ENCODE peak calls at places on chromosome 20, in five cellular contexts. N, O, F, G and W are unnamed samples.

GRCh38 chr20:32263398-32263954 is 14.0 kb upstream of the KIF3B start:
- DNase-seq in F (no peak), G (no peak), N (no peak), O (no peak), W (no peak)

GRCh38 chr20:31740208-31740607 is 1.1 kb downstream of the TPX2 start:
- DNase-seq in F (peak; percentile 51), O (no peak), N (no peak), G (no peak), W (no peak)

GRCh38 chr20:2303693-2304092 is 7.9 kb downstream of the TGM3 start:
- DNase-seq in F (no peak), G (no peak), N (peak; percentile 68), O (no peak), W (no peak)

GRCh38 chr20:49405062-49405683 is 77.3 kb downstream of the KCNB1 start:
- DNase-seq in F (no peak), N (no peak), G (no peak), O (no peak), W (no peak)

GRCh38 chr20:57264151-57264792 is 2.2 kb downstream of the BMP7 start:
- DNase-seq in G (no peak), F (peak; percentile 10), N (no peak), O (peak; percentile 38), W (no peak)

GRCh38 chr20:32516985-32517873 is 67.9 kb downstream of the NOL4L start:
- DNase-seq in F (no peak), N (no peak), O (no peak), G (no peak), W (no peak)

GRCh38 chr20:11676618-11677289 is 240.9 kb upstream of the BTBD3 start:
- DNase-seq in O (peak; percentile 69), G (no peak), F (peak; percentile 3), N (peak; percentile 65), W (no peak)

GRCh38 chr20:15638781-15639180 is 934.5 kb downstream of the KIF16B start:
- DNase-seq in N (no peak), G (no peak), F (no peak), O (no peak), W (no peak)

GRCh38 chr20:33444797-33445560 is 1.4 kb upstream of the SNTA1 start:
- DNase-seq in O (peak; percentile 23), N (peak; percentile 36), F (peak; percentile 55), G (no peak), W (no peak)

GRCh38 chr20:47284373-47284772 is 72.1 kb downstream of the ZMYND8 start:
- DNase-seq in O (no peak), G (no peak), N (no peak), F (no peak), W (no peak)

GRCh38 chr20:62354811-62355341 is 12.2 kb downstream of the LAMA5 start:
- DNase-seq in F (no peak), O (no peak), G (no peak), N (peak; percentile 49), W (no peak)

GRCh38 chr20:9110365-9110764 is 41.5 kb downstream of the PLCB4 start:
- DNase-seq in G (no peak), O (no peak), F (no peak), N (no peak), W (no peak)

GRCh38 chr20:4081396-4081795 is 66.0 kb upstream of the RNF24 start:
- DNase-seq in F (no peak), G (no peak), O (no peak), N (no peak), W (no peak)

GRCh38 chr20:31840906-31841816 is 4.2 kb downstream of the FOXS1 start:
- DNase-seq in N (no peak), G (no peak), F (no peak), O (no peak), W (no peak)

GRCh38 chr20:711526-711925 is 35.9 kb upstream of the SCRT2 start:
- DNase-seq in F (no peak), O (no peak), N (no peak), G (no peak), W (no peak)
- H3K9me3 ChIP-seq in F (peaks cover 4% of the 10 kb centered on the region), O (no peaks in the 10 kb centered on the region), N (peaks cover 34% of the 10 kb centered on the region), G (peaks cover 11% of the 10 kb centered on the region), W (peaks cover 3% of the 10 kb centered on the region)

GRCh38 chr20:23048283-23049200 is 930 bp downstream of the THBD start:
- DNase-seq in N (peak; percentile 83), O (peak; percentile 30), G (peak; percentile 89), F (no peak), W (peak; percentile 38)

GRCh38 chr20:23049933-23050838 is 714 bp upstream of the THBD start:
- DNase-seq in O (no peak), F (no peak), G (peak; percentile 81), N (peak; percentile 81), W (peak; percentile 21)

GRCh38 chr20:23049201-23049932 is at the start of gene THBD:
- DNase-seq in N (peak; percentile 94), G (peak; percentile 88), O (peak; percentile 29), F (no peak), W (peak; percentile 73)

GRCh38 chr20:23052904-23053303 is 3.4 kb upstream of the THBD start:
- DNase-seq in O (no peak), G (no peak), F (peak; percentile 64), N (no peak), W (no peak)

DNA sequence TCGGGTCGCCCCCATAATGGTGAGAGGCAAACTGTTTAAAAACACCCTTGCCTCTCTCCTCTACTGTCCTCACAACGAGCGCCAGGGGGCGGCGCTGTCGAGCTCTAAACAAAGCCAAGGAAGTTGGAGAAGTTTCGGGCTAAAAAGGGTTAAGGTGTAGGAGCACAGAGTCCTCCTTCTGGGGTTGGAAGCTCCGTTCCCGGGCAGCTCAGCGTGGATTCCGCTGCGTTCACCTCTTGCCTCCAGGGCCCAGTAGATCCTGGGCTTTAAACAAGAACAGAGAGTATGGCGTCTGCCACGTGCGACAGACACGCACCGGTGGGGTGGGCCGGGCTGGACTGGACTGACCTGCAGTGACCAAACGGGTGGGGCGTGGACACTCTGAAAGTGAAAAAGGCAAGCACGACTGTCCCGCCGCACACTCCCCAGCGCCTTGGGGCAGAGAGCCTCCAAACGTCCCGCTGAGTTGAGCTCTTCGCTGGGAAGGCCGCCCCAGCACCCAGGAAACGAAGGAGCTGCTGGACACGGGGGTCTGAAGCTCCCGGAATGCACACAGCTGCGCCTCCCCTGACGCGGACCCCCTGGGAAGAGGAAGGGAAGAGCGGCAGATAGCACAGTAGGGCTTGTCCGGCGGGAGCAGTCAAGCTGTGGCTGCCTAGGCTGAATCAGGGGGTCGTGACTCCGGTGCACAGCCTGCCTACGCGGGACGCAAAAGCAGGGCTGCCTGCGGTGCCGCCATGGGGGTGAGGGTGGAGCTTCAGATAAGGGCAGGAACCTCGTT is 1.6 kb upstream of the THBD start:
- DNase-seq in N (peak; percentile 77), G (peak; percentile 90), F (peak; percentile 92), O (peak; percentile 39), W (peak; percentile 92)
- H3K4me3 ChIP-seq in N (peak overlapping the region; percentile 72), G (peak overlapping the region; percentile 69), F (peak overlapping the region; percentile 35), O (peak overlapping the region; percentile 48), W (peak overlapping the region; percentile 47)

GRCh38 chr20:39810269-39810668 is 848.1 kb downstream of the DHX35 start:
- DNase-seq in O (no peak), F (no peak), G (no peak), N (no peak), W (no peak)

GRCh38 chr20:39812116-39812515 is 850.0 kb downstream of the DHX35 start:
- DNase-seq in F (no peak), N (peak; percentile 7), G (no peak), O (no peak), W (no peak)

DNA sequence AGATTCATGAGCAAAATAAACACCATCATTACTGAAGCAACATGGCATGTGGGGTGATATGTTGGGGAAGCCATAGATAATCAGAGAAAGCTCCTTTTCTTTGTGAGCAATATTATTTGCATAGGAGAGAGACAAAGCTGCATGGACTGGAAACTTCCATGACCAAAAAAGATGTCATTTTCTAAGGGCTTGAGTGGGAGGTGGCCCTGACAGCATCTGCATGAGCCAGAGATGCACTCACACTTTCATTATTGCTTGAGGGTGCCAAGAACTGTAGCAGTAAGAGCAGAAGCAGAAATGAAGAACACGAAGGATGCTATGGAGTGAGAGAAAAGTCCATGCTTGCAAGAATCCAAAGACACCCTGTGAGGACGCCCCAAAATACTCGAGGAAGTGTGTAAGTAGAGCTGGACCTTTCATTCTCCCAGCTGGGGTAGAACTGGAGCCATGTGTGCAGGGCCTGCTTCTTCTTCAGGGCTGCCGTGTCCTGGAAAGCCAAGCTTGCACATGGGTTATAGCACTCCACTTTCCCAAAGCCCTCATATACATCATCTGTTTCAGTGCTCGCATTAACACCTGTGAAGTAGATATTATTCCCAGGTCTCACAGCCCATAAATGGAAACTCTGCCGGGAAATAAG is 851.2 kb downstream of the DHX35 start:
- DNase-seq in O (no peak), F (no peak), G (no peak), N (no peak), W (no peak)
- H3K9me3 ChIP-seq in O (no peaks in the 10 kb centered on the region), F (no peaks in the 10 kb centered on the region), G (no peaks in the 10 kb centered on the region), N (no peaks in the 10 kb centered on the region), W (no peaks in the 10 kb centered on the region)

GRCh38 chr20:37277253-37277593 is 12.2 kb upstream of the MANBAL start:
- DNase-seq in N (no peak), F (no peak), O (no peak), G (no peak), W (no peak)
- H3K4me3 ChIP-seq in N (no peak overlapping the region), F (no peak overlapping the region), O (no peak overlapping the region), G (no peak overlapping the region), W (no peak overlapping the region)

DNA sequence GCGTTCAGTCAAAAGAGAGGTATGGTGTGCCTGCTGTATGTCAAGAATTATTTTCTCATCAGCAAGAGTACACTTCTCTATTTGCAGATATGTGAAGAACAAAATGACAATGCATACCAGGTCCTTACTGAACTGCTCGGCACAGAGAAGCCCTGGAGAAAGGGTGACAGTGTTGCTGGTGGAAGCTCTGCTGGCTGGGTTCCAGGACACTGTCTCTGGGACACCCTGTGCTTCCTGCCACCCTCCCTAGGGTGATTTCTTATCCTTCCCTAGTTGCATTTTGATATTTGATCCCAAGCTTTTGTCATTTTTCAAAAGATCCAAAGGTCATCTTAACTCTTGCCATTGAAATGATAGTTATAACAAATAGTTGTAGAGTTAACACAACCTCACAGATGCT is 8.3 kb upstream of the CST5 start:
- DNase-seq in O (no peak), N (no peak), F (no peak), G (no peak), W (no peak)
- H3K9me3 ChIP-seq in O (no peaks in the 10 kb centered on the region), N (no peaks in the 10 kb centered on the region), F (no peaks in the 10 kb centered on the region), G (no peaks in the 10 kb centered on the region), W (no peaks in the 10 kb centered on the region)